ENCODE peak calls at places on chromosomes 5 and 9, in ten cellular contexts. M, V, Y, D, C, F, Z, U, G and T are unnamed samples.
A peak's percentile ranks its signal among the peaks of the same experiment; 100 is the strongest.

GRCh38 chr5:111548992-111549649 is 36.8 kb upstream of the STARD4 start:
- DNase-seq in Z (no peak), M (no peak), G (no peak), U (peak; percentile 40), Y (no peak), D (peak; percentile 38), V (no peak), F (no peak), C (no peak), T (no peak)

GRCh38 chr5:173592050-173592669 is 24.3 kb downstream of the BOD1 start:
- DNase-seq in V (peak; percentile 66), G (peak; percentile 9), U (peak; percentile 31), Y (no peak), Z (no peak), C (peak; percentile 21), M (no peak), D (no peak), F (peak; percentile 19), T (no peak)

GRCh38 chr5:163569284-163569683 is 63.9 kb downstream of the MAT2B start:
- DNase-seq in C (no peak), D (peak; percentile 73), V (no peak), U (peak; percentile 39), Y (no peak), F (no peak), G (no peak), M (no peak), Z (no peak), T (no peak)

GRCh38 chr5:125267636-125268248 is 521.3 kb upstream of the ZNF608 start:
- DNase-seq in F (no peak), M (no peak), G (no peak), V (no peak), Y (no peak), U (peak; percentile 57), Z (no peak), D (no peak), C (no peak), T (no peak)

GRCh38 chr5:79611046-79611829 is 1.0 kb upstream of the TENT2 start:
- DNase-seq in U (no peak), Z (no peak), G (no peak), D (no peak), C (no peak), F (no peak), V (no peak), Y (no peak), M (no peak), T (no peak)

GRCh38 chr5:159581502-159582249 is 251.4 kb upstream of the IL12B start:
- DNase-seq in M (no peak), Y (peak; percentile 67), C (peak; percentile 77), D (peak; percentile 45), U (peak; percentile 95), Z (no peak), G (peak; percentile 92), F (no peak), V (no peak), T (no peak)

GRCh38 chr9:36738318-36738975 is 165.8 kb downstream of the MELK start:
- DNase-seq in F (no peak), Y (no peak), V (no peak), D (peak; percentile 61), C (peak; percentile 56), Z (no peak), G (no peak), U (peak; percentile 70), M (no peak), T (no peak)

GRCh38 chr5:75017971-75018370 is 34.4 kb downstream of the GCNT4 start:
- DNase-seq in U (peak; percentile 12), Z (no peak), Y (no peak), V (no peak), G (no peak), D (no peak), C (no peak), F (no peak), M (no peak), T (no peak)

GRCh38 chr5:77640577-77641396 is 2.3 kb upstream of the OTP start:
- DNase-seq in G (no peak), V (no peak), F (no peak), C (no peak), U (no peak), M (no peak), D (no peak), Z (no peak), Y (no peak), T (no peak)

GRCh38 chr5:170135796-170136490 is 30.2 kb downstream of the FOXI1 start:
- DNase-seq in Y (no peak), Z (no peak), M (no peak), F (no peak), G (no peak), D (no peak), V (no peak), C (no peak), U (no peak), T (no peak)

GRCh38 chr9:86614871-86615849 is 260.9 kb upstream of the TUT7 start:
- DNase-seq in Z (no peak), U (peak; percentile 15), C (no peak), Y (peak; percentile 31), F (no peak), V (peak; percentile 13), G (no peak), M (no peak), D (peak; percentile 70), T (peak; percentile 5)

GRCh38 chr9:19138084-19138483 is 10.8 kb upstream of the PLIN2 start:
- DNase-seq in C (no peak), D (no peak), G (no peak), U (no peak), V (peak; percentile 45), Z (no peak), F (no peak), Y (no peak), M (no peak), T (peak; percentile 18)

GRCh38 chr5:170273968-170274710 is 23.4 kb downstream of the LCP2 start:
- DNase-seq in Z (no peak), Y (no peak), D (no peak), C (peak; percentile 27), U (peak; percentile 25), G (no peak), V (peak; percentile 66), M (no peak), F (peak; percentile 67), T (peak; percentile 77)

GRCh38 chr5:142016576-142016975 is 3.7 kb upstream of the GNPDA1 start:
- DNase-seq in V (no peak), C (no peak), G (no peak), Z (no peak), D (no peak), F (no peak), Y (no peak), M (no peak), U (no peak), T (peak; percentile 52)

GRCh38 chr5:109689740-109690455 is at the start of gene MAN2A1:
- DNase-seq in M (peak; percentile 70), Z (peak; percentile 85), C (peak; percentile 51), Y (no peak), V (peak; percentile 83), G (peak; percentile 74), F (peak; percentile 62), D (peak; percentile 47), U (peak; percentile 55), T (peak; percentile 69)

GRCh38 chr5:1495525-1495897 is 28.2 kb downstream of the LPCAT1 start:
- DNase-seq in M (no peak), U (no peak), Z (no peak), V (no peak), Y (no peak), C (no peak), G (no peak), D (no peak), F (peak; percentile 30), T (no peak)
- H3K4me3 ChIP-seq in M (no peak overlapping the region), U (no peak overlapping the region), Z (no peak overlapping the region), V (peak overlapping the region; percentile 3), Y (no peak overlapping the region), C (no peak overlapping the region), G (no peak overlapping the region), D (no peak overlapping the region), F (no peak overlapping the region), T (no peak overlapping the region)

DNA sequence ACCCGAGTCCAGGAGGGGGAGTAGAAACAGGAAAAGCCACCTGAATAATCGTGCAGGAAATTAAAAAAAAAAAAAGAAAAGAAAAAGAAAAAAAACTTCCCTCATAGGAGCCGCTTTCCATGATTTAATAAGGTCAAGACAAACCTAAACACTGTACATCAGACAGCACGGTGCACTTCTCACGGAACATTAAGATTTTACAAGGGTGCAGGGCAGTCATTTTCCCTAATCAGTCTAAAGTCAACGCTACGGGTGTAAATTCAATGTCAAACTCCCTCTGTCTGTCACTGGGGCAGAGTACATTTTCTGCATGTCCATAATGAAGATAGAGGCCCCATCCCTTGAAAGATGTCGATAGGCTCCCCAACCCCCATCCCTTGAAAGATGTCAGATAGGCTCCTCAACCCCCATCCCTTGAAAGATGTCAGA is 139.7 kb downstream of the TSSK1B start:
- DNase-seq in C (no peak), G (no peak), M (no peak), U (peak; percentile 18), Z (no peak), D (no peak), V (no peak), F (no peak), Y (no peak), T (no peak)
- H3K4me3 ChIP-seq in C (peak overlapping the region; percentile 59), G (peak overlapping the region; percentile 92), M (peak overlapping the region; percentile 42), U (peak overlapping the region; percentile 73), Z (peak overlapping the region; percentile 66), D (peak overlapping the region; percentile 91), V (peak overlapping the region; percentile 51), F (peak overlapping the region; percentile 39), Y (peak overlapping the region; percentile 71), T (peak overlapping the region; percentile 52)

DNA sequence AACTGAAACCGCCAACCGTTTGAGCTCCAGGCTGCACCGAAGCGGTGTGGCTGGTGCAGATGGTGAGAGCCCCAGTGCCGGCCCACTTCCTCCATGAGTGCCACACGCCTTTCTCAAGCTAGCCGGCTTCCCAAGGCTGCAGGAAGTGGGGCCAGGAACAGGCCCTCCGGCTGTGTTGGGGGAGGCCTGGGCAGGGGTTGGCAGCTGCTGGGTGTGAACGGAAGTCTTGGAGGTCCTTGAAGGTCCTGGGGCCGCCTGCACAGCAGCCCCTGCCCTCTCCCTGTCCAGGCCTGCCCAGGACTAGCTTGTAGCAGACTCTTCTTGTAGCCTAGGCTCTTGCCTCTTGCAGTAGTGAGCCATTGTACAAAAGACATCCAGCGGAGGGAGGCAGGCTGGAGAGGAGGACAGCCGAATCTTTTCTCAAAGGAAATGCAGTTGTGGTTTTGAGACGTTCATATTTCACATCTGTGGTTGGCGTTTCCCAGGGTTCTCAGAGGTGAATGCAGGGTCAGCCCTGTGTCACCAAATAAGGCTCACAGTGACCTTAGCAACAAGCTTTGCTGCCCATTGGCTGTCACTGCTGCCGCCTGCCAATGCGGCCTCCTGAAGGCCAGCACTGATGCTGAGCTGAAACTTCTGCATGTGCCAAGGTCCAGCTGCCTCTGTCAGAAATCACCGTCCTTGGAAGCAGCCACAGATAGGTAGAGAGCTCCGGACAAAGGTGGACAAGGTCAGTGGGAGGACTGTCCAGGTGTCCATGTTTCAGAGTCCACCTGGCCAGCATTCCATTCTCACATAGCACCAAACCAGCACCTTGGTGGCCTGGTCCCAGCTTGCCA is 23.9 kb downstream of the IRF1 start:
- DNase-seq in C (no peak), M (no peak), F (peak; percentile 93), G (peak; percentile 59), V (peak; percentile 84), D (peak; percentile 17), Z (peak; percentile 83), U (no peak), Y (no peak), T (peak; percentile 99)
- H3K4me3 ChIP-seq in C (no peak overlapping the region), M (no peak overlapping the region), F (no peak overlapping the region), G (no peak overlapping the region), V (peak overlapping the region; percentile 48), D (no peak overlapping the region), Z (peak overlapping the region; percentile 21), U (no peak overlapping the region), Y (no peak overlapping the region), T (peak overlapping the region; percentile 45)

DNA sequence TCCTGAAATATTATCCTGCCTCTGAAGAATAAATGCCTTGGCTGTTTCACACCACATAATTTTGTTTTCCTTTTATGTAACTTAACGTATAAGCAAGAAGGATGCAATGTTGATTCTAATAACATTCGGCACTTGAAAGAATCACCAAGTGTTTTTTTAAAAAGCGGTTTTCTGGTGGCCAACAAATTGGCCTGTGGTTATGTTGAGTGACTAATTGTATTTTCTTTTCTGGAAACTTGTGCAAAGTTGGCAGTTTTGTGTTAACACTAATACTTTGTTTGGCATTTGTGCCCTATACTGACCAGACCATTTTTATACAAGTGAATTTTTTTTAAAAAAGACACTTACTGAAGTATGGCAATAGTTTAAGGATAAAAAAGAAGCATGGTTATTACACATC is 452.7 kb downstream of the BNC2 start:
- DNase-seq in M (no peak), C (no peak), U (no peak), D (peak; percentile 45), Y (no peak), F (no peak), Z (no peak), G (no peak), V (no peak), T (no peak)
- H3K4me3 ChIP-seq in M (no peak overlapping the region), C (no peak overlapping the region), U (peak overlapping the region; percentile 44), D (peak overlapping the region; percentile 20), Y (no peak overlapping the region), F (no peak overlapping the region), Z (no peak overlapping the region), G (no peak overlapping the region), V (no peak overlapping the region), T (no peak overlapping the region)